ENCODE peak calls at places on chromosomes 4 and X, in ten cellular contexts. One of them, this sample, is unnamed.

GRCh38 chr4:113368056-113368455 is 318.6 kb downstream of the ANK2 start:
- DNase-seq in mesendoderm: no peak
- DNase-seq in CD4-positive, CD25-positive, alpha-beta regulatory T cell: no peak
- DNase-seq in fibroblast of lung: peak
- DNase-seq in aorta: no peak
- DNase-seq in cardiac muscle cell: no peak
- DNase-seq in HCT116: no peak
- DNase-seq in endodermal cell: no peak
- DNase-seq in neuronal stem cell: no peak
- DNase-seq in breast epithelium: no peak
- DNase-seq in this sample: no peak

GRCh38 chrX:25012433-25012735 is 3.4 kb downstream of the ARX start:
- DNase-seq in mesendoderm: peak
- DNase-seq in CD4-positive, CD25-positive, alpha-beta regulatory T cell: no peak
- DNase-seq in fibroblast of lung: no peak
- DNase-seq in aorta: no peak
- DNase-seq in cardiac muscle cell: no peak
- DNase-seq in HCT116: no peak
- DNase-seq in endodermal cell: peak
- DNase-seq in neuronal stem cell: no peak
- DNase-seq in breast epithelium: no peak
- DNase-seq in this sample: no peak

GRCh38 chr4:54717694-54718093 is 59.9 kb downstream of the KIT start:
- DNase-seq in mesendoderm: no peak
- DNase-seq in CD4-positive, CD25-positive, alpha-beta regulatory T cell: no peak
- DNase-seq in fibroblast of lung: no peak
- DNase-seq in aorta: no peak
- DNase-seq in cardiac muscle cell: no peak
- DNase-seq in HCT116: no peak
- DNase-seq in endodermal cell: no peak
- DNase-seq in neuronal stem cell: no peak
- DNase-seq in breast epithelium: no peak
- DNase-seq in this sample: no peak

GRCh38 chrX:48648299-48648698 is 35.3 kb upstream of the WAS start:
- DNase-seq in mesendoderm: peak
- DNase-seq in CD4-positive, CD25-positive, alpha-beta regulatory T cell: peak
- DNase-seq in fibroblast of lung: peak
- DNase-seq in aorta: no peak
- DNase-seq in cardiac muscle cell: peak
- DNase-seq in HCT116: no peak
- DNase-seq in endodermal cell: peak
- DNase-seq in neuronal stem cell: no peak
- DNase-seq in breast epithelium: no peak
- DNase-seq in this sample: no peak

GRCh38 chr4:141802324-141802723 is 165.9 kb downstream of the IL15 start:
- DNase-seq in mesendoderm: no peak
- DNase-seq in CD4-positive, CD25-positive, alpha-beta regulatory T cell: no peak
- DNase-seq in fibroblast of lung: peak
- DNase-seq in aorta: no peak
- DNase-seq in cardiac muscle cell: peak
- DNase-seq in HCT116: no peak
- DNase-seq in endodermal cell: no peak
- DNase-seq in neuronal stem cell: no peak
- DNase-seq in breast epithelium: no peak
- DNase-seq in this sample: no peak

GRCh38 chr4:74205559-74205958 is 47.6 kb downstream of the MTHFD2L start:
- DNase-seq in mesendoderm: no peak
- DNase-seq in CD4-positive, CD25-positive, alpha-beta regulatory T cell: no peak
- DNase-seq in fibroblast of lung: no peak
- DNase-seq in aorta: no peak
- DNase-seq in cardiac muscle cell: no peak
- DNase-seq in HCT116: no peak
- DNase-seq in endodermal cell: no peak
- DNase-seq in neuronal stem cell: no peak
- DNase-seq in breast epithelium: no peak
- DNase-seq in this sample: no peak

GRCh38 chr4:80096175-80096850 is 23.3 kb upstream of the ANTXR2 start:
- DNase-seq in mesendoderm: peak
- DNase-seq in CD4-positive, CD25-positive, alpha-beta regulatory T cell: no peak
- DNase-seq in fibroblast of lung: peak
- DNase-seq in aorta: no peak
- DNase-seq in cardiac muscle cell: no peak
- DNase-seq in HCT116: no peak
- DNase-seq in endodermal cell: no peak
- DNase-seq in neuronal stem cell: no peak
- DNase-seq in breast epithelium: no peak
- DNase-seq in this sample: no peak

GRCh38 chrX:70480660-70481018 is 36.0 kb downstream of the DLG3 start:
- DNase-seq in mesendoderm: no peak
- DNase-seq in CD4-positive, CD25-positive, alpha-beta regulatory T cell: no peak
- DNase-seq in fibroblast of lung: peak
- DNase-seq in aorta: peak
- DNase-seq in cardiac muscle cell: peak
- DNase-seq in HCT116: no peak
- DNase-seq in endodermal cell: no peak
- DNase-seq in neuronal stem cell: no peak
- DNase-seq in breast epithelium: no peak
- DNase-seq in this sample: no peak

GRCh38 chrX:38819709-38820108 is 18.4 kb downstream of the MID1IP1 start:
- DNase-seq in mesendoderm: no peak
- DNase-seq in CD4-positive, CD25-positive, alpha-beta regulatory T cell: no peak
- DNase-seq in fibroblast of lung: no peak
- DNase-seq in aorta: no peak
- DNase-seq in cardiac muscle cell: no peak
- DNase-seq in HCT116: no peak
- DNase-seq in endodermal cell: no peak
- DNase-seq in neuronal stem cell: no peak
- DNase-seq in breast epithelium: no peak
- DNase-seq in this sample: no peak

GRCh38 chrX:38816158-38816557 is 14.9 kb downstream of the MID1IP1 start:
- DNase-seq in mesendoderm: no peak
- DNase-seq in CD4-positive, CD25-positive, alpha-beta regulatory T cell: peak
- DNase-seq in fibroblast of lung: no peak
- DNase-seq in aorta: no peak
- DNase-seq in cardiac muscle cell: no peak
- DNase-seq in HCT116: no peak
- DNase-seq in endodermal cell: no peak
- DNase-seq in neuronal stem cell: no peak
- DNase-seq in breast epithelium: no peak
- DNase-seq in this sample: no peak

GRCh38 chrX:38819163-38819562 is 17.9 kb downstream of the MID1IP1 start:
- DNase-seq in mesendoderm: no peak
- DNase-seq in CD4-positive, CD25-positive, alpha-beta regulatory T cell: no peak
- DNase-seq in fibroblast of lung: no peak
- DNase-seq in aorta: no peak
- DNase-seq in cardiac muscle cell: no peak
- DNase-seq in HCT116: no peak
- DNase-seq in endodermal cell: no peak
- DNase-seq in neuronal stem cell: no peak
- DNase-seq in breast epithelium: no peak
- DNase-seq in this sample: no peak

GRCh38 chrX:38820751-38821150 is 19.5 kb downstream of the MID1IP1 start:
- DNase-seq in mesendoderm: no peak
- DNase-seq in CD4-positive, CD25-positive, alpha-beta regulatory T cell: no peak
- DNase-seq in fibroblast of lung: no peak
- DNase-seq in aorta: no peak
- DNase-seq in cardiac muscle cell: no peak
- DNase-seq in HCT116: no peak
- DNase-seq in endodermal cell: no peak
- DNase-seq in neuronal stem cell: no peak
- DNase-seq in breast epithelium: no peak
- DNase-seq in this sample: no peak

GRCh38 chrX:38817004-38817703 is 15.9 kb downstream of the MID1IP1 start:
- DNase-seq in mesendoderm: peak
- DNase-seq in CD4-positive, CD25-positive, alpha-beta regulatory T cell: no peak
- DNase-seq in fibroblast of lung: peak
- DNase-seq in aorta: peak
- DNase-seq in cardiac muscle cell: peak
- DNase-seq in HCT116: no peak
- DNase-seq in endodermal cell: peak
- DNase-seq in neuronal stem cell: no peak
- DNase-seq in breast epithelium: no peak
- DNase-seq in this sample: peak
- H3K27ac ChIP-seq in mesendoderm: no peak
- H3K27ac ChIP-seq in CD4-positive, CD25-positive, alpha-beta regulatory T cell: peak
- H3K27ac ChIP-seq in fibroblast of lung: no peak
- H3K27ac ChIP-seq in aorta: no peak
- H3K27ac ChIP-seq in cardiac muscle cell: peak
- H3K27ac ChIP-seq in HCT116: no peak
- H3K27ac ChIP-seq in endodermal cell: no peak
- H3K27ac ChIP-seq in neuronal stem cell: no peak
- H3K27ac ChIP-seq in breast epithelium: peak
- H3K27ac ChIP-seq in this sample: peak

GRCh38 chrX:45505214-45505613 is 304.5 kb upstream of the DIPK2B start:
- DNase-seq in mesendoderm: no peak
- DNase-seq in CD4-positive, CD25-positive, alpha-beta regulatory T cell: no peak
- DNase-seq in fibroblast of lung: peak
- DNase-seq in aorta: no peak
- DNase-seq in cardiac muscle cell: peak
- DNase-seq in HCT116: no peak
- DNase-seq in endodermal cell: no peak
- DNase-seq in neuronal stem cell: no peak
- DNase-seq in breast epithelium: no peak
- DNase-seq in this sample: no peak
- H3K27ac ChIP-seq in mesendoderm: no peak
- H3K27ac ChIP-seq in CD4-positive, CD25-positive, alpha-beta regulatory T cell: no peak
- H3K27ac ChIP-seq in fibroblast of lung: peak
- H3K27ac ChIP-seq in aorta: no peak
- H3K27ac ChIP-seq in cardiac muscle cell: no peak
- H3K27ac ChIP-seq in HCT116: peak
- H3K27ac ChIP-seq in endodermal cell: no peak
- H3K27ac ChIP-seq in neuronal stem cell: no peak
- H3K27ac ChIP-seq in breast epithelium: peak
- H3K27ac ChIP-seq in this sample: no peak

GRCh38 chr4:12894062-12894461 is 590.1 kb downstream of the RAB28 start:
- DNase-seq in mesendoderm: no peak
- DNase-seq in CD4-positive, CD25-positive, alpha-beta regulatory T cell: no peak
- DNase-seq in fibroblast of lung: no peak
- DNase-seq in aorta: no peak
- DNase-seq in cardiac muscle cell: no peak
- DNase-seq in HCT116: no peak
- DNase-seq in endodermal cell: no peak
- DNase-seq in neuronal stem cell: no peak
- DNase-seq in breast epithelium: no peak
- DNase-seq in this sample: no peak

GRCh38 chr4:12902735-12903134 is 581.4 kb downstream of the RAB28 start:
- DNase-seq in mesendoderm: no peak
- DNase-seq in CD4-positive, CD25-positive, alpha-beta regulatory T cell: no peak
- DNase-seq in fibroblast of lung: no peak
- DNase-seq in aorta: no peak
- DNase-seq in cardiac muscle cell: no peak
- DNase-seq in HCT116: no peak
- DNase-seq in endodermal cell: no peak
- DNase-seq in neuronal stem cell: no peak
- DNase-seq in breast epithelium: no peak
- DNase-seq in this sample: no peak

GRCh38 chr4:12897954-12898353 is 586.2 kb downstream of the RAB28 start:
- DNase-seq in mesendoderm: no peak
- DNase-seq in CD4-positive, CD25-positive, alpha-beta regulatory T cell: no peak
- DNase-seq in fibroblast of lung: no peak
- DNase-seq in aorta: no peak
- DNase-seq in cardiac muscle cell: no peak
- DNase-seq in HCT116: no peak
- DNase-seq in endodermal cell: no peak
- DNase-seq in neuronal stem cell: no peak
- DNase-seq in breast epithelium: no peak
- DNase-seq in this sample: no peak
- H3K27ac ChIP-seq in mesendoderm: no peak
- H3K27ac ChIP-seq in CD4-positive, CD25-positive, alpha-beta regulatory T cell: no peak
- H3K27ac ChIP-seq in fibroblast of lung: no peak
- H3K27ac ChIP-seq in aorta: no peak
- H3K27ac ChIP-seq in cardiac muscle cell: no peak
- H3K27ac ChIP-seq in HCT116: no peak
- H3K27ac ChIP-seq in endodermal cell: no peak
- H3K27ac ChIP-seq in neuronal stem cell: no peak
- H3K27ac ChIP-seq in breast epithelium: no peak
- H3K27ac ChIP-seq in this sample: no peak

GRCh38 chrX:153974726-153975286 is 2.3 kb downstream of the TMEM187 start:
- DNase-seq in mesendoderm: no peak
- DNase-seq in CD4-positive, CD25-positive, alpha-beta regulatory T cell: no peak
- DNase-seq in fibroblast of lung: no peak
- DNase-seq in aorta: no peak
- DNase-seq in cardiac muscle cell: no peak
- DNase-seq in HCT116: no peak
- DNase-seq in endodermal cell: no peak
- DNase-seq in neuronal stem cell: no peak
- DNase-seq in breast epithelium: no peak
- DNase-seq in this sample: no peak

GRCh38 chrX:153971632-153972367 is at the start of gene HCFC1:
- DNase-seq in mesendoderm: peak
- DNase-seq in CD4-positive, CD25-positive, alpha-beta regulatory T cell: peak
- DNase-seq in fibroblast of lung: peak
- DNase-seq in aorta: peak
- DNase-seq in cardiac muscle cell: peak
- DNase-seq in HCT116: peak
- DNase-seq in endodermal cell: peak
- DNase-seq in neuronal stem cell: peak
- DNase-seq in breast epithelium: peak
- DNase-seq in this sample: peak

GRCh38 chrX:153972368-153973126 is at the start of gene TMEM187:
- DNase-seq in mesendoderm: peak
- DNase-seq in CD4-positive, CD25-positive, alpha-beta regulatory T cell: peak
- DNase-seq in fibroblast of lung: peak
- DNase-seq in aorta: peak
- DNase-seq in cardiac muscle cell: peak
- DNase-seq in HCT116: peak
- DNase-seq in endodermal cell: peak
- DNase-seq in neuronal stem cell: peak
- DNase-seq in breast epithelium: peak
- DNase-seq in this sample: peak

GRCh38 chrX:153973127-153974002 is 811 bp downstream of the TMEM187 start:
- DNase-seq in mesendoderm: no peak
- DNase-seq in CD4-positive, CD25-positive, alpha-beta regulatory T cell: no peak
- DNase-seq in fibroblast of lung: no peak
- DNase-seq in aorta: peak
- DNase-seq in cardiac muscle cell: no peak
- DNase-seq in HCT116: no peak
- DNase-seq in endodermal cell: peak
- DNase-seq in neuronal stem cell: no peak
- DNase-seq in breast epithelium: no peak
- DNase-seq in this sample: peak

DNA sequence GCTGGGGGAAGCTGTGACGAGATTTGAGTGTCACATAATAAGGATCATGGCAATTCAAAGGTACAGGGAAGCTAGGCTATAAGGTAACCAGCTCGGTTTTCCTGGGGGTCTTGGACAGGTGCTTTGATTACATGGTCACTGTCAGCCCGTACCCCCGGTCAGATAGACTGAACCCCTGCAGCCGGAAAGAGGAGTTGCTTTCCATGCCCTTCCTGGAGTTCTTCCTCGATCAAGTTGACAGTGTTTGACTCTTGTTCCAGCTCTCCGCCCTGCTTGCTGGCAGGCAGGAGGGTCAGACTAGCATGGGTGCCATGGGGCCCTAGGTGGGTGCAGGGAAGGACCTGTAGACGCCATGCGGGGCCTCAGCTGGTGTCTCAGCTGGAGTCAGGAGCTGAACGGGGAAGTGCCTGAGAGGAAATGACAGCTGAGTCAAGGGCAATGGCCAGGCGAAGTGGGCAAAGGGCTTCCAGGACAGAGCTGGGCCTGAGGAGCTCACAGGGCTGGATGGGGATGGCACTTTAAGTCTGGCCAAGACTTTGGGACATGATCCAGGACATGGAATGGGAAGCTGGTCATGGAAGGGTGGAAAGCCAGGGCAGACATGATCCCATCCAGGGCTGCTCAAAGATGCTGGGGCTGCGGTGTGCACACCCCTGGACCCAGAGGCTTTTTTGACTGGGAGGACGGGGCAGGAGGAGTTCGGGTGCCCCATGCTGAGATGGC is 1.6 kb downstream of the TMEM187 start:
- DNase-seq in mesendoderm: no peak
- DNase-seq in CD4-positive, CD25-positive, alpha-beta regulatory T cell: no peak
- DNase-seq in fibroblast of lung: no peak
- DNase-seq in aorta: peak
- DNase-seq in cardiac muscle cell: no peak
- DNase-seq in HCT116: no peak
- DNase-seq in endodermal cell: peak
- DNase-seq in neuronal stem cell: no peak
- DNase-seq in breast epithelium: no peak
- DNase-seq in this sample: peak
- H3K27ac ChIP-seq in mesendoderm: no peak
- H3K27ac ChIP-seq in CD4-positive, CD25-positive, alpha-beta regulatory T cell: peak
- H3K27ac ChIP-seq in fibroblast of lung: no peak
- H3K27ac ChIP-seq in aorta: no peak
- H3K27ac ChIP-seq in cardiac muscle cell: peak
- H3K27ac ChIP-seq in HCT116: peak
- H3K27ac ChIP-seq in endodermal cell: peak
- H3K27ac ChIP-seq in neuronal stem cell: no peak
- H3K27ac ChIP-seq in breast epithelium: peak
- H3K27ac ChIP-seq in this sample: peak